ENCODE peak calls at places on chromosomes 16 and 17, in seven cellular contexts. I is neuronal stem cell, G is mesenchymal stem cell, C is H1, E is mesendoderm, B is H9, V is trophoblast cell. D is an unnamed sample.
A peak's percentile ranks its signal among the peaks of the same experiment; 100 is the strongest.

GRCh38 chr17:77484096-77484495 is 343.3 kb downstream of the SEC14L1 start:
- DNase-seq in I (no peak), G (no peak), C (no peak), E (no peak), B (no peak), V (no peak), D (no peak)

GRCh38 chr17:48023408-48024148 is 14.0 kb downstream of the COPZ2 start:
- DNase-seq in I (no peak), G (peak; percentile 69), C (peak; percentile 93), E (peak; percentile 83), B (peak; percentile 98), V (peak; percentile 62), D (peak; percentile 32)

GRCh38 chr17:40203131-40203530 is 16.0 kb upstream of the WIPF2 start:
- DNase-seq in I (no peak), G (no peak), C (no peak), E (no peak), B (no peak), V (no peak), D (no peak)

GRCh38 chr17:17824119-17824779 is 12.5 kb downstream of the SREBF1 start:
- DNase-seq in I (no peak), G (peak; percentile 51), C (peak; percentile 68), E (peak; percentile 57), B (no peak), V (no peak), D (no peak)

GRCh38 chr16:7315813-7316212 is 16.8 kb upstream of the RBFOX1 start:
- DNase-seq in I (no peak), G (no peak), C (no peak), E (no peak), B (no peak), V (no peak), D (no peak)

GRCh38 chr16:47852991-47853390 is 302.8 kb downstream of the ABCC12 start:
- DNase-seq in I (no peak), G (no peak), C (no peak), E (no peak), B (no peak), V (no peak), D (no peak)

GRCh38 chr17:81471804-81472456 is 40.7 kb downstream of the ACTG1 start:
- DNase-seq in I (no peak), G (no peak), C (no peak), E (peak; percentile 66), B (peak; percentile 81), V (no peak), D (no peak)

GRCh38 chr17:20206591-20206990 is 197.4 kb downstream of the SPECC1 start:
- DNase-seq in I (no peak), G (peak; percentile 80), C (no peak), E (no peak), B (no peak), V (no peak), D (peak; percentile 83)

GRCh38 chr16:50166511-50167500 is 13.7 kb downstream of the TENT4B start:
- DNase-seq in I (no peak), G (peak; percentile 25), C (no peak), E (no peak), B (no peak), V (peak; percentile 36), D (no peak)

GRCh38 chr17:9725575-9725974 is 65.8 kb downstream of the DHRS7C start:
- DNase-seq in I (peak; percentile 29), G (no peak), C (no peak), E (no peak), B (no peak), V (peak; percentile 21), D (no peak)

GRCh38 chr17:72463287-72464102 is 342.7 kb downstream of the SOX9 start:
- DNase-seq in I (no peak), G (no peak), C (no peak), E (no peak), B (no peak), V (peak; percentile 59), D (no peak)

GRCh38 chr16:17647879-17648649 is 177.3 kb upstream of the XYLT1 start:
- DNase-seq in I (no peak), G (no peak), C (no peak), E (no peak), B (no peak), V (peak; percentile 11), D (no peak)

GRCh38 chr16:68960910-68961309 is 117.6 kb downstream of the TANGO6 start:
- DNase-seq in I (no peak), G (no peak), C (no peak), E (no peak), B (no peak), V (no peak), D (no peak)

GRCh38 chr16:67084345-67085028 is 25.3 kb upstream of the PHAF1 start:
- DNase-seq in I (no peak), G (peak; percentile 35), C (no peak), E (no peak), B (no peak), V (no peak), D (peak; percentile 52)

GRCh38 chr17:76659928-76660614 is 16.5 kb upstream of the ST6GALNAC1 start:
- DNase-seq in I (no peak), G (peak; percentile 69), C (no peak), E (no peak), B (no peak), V (peak; percentile 93), D (no peak)

GRCh38 chr17:2594657-2595085 is 1.2 kb downstream of the PAFAH1B1 start:
- DNase-seq in I (peak; percentile 9), G (no peak), C (no peak), E (no peak), B (no peak), V (no peak), D (no peak)

DNA sequence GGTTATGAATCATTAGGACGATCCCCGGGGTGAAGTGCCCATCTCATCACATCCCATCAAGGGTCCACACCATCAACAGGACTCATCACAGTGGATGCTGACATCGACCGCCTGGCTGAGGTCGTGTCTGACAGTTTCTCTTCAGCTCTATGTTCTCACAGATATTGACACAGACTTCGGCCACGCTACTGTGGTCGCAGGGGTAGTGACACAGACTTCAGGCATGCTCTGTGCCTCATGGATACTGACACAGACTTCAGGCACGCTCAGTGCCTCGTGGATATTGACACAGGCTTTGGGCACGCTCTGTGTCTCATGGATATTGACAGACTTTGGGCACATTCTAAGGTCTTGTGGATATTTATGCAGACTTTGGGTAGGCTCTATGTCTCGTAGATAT is 50.1 kb downstream of the KLHDC4 start:
- DNase-seq in I (no peak), G (peak; percentile 4), C (no peak), E (no peak), B (no peak), V (peak; percentile 29), D (peak; percentile 34)
- H3K23ac ChIP-seq in I (no peak overlapping the region), G (no peak overlapping the region), C (no peak overlapping the region), E (no peak overlapping the region), B (no peak overlapping the region), V (no peak overlapping the region), D (no peak overlapping the region)

GRCh38 chr17:66976379-66976663 is 11.8 kb downstream of the CACNG4 start:
- DNase-seq in I (no peak), G (no peak), C (no peak), E (no peak), B (no peak), V (no peak), D (no peak)

GRCh38 chr17:66976781-66977201 is 12.3 kb downstream of the CACNG4 start:
- DNase-seq in I (no peak), G (no peak), C (no peak), E (no peak), B (no peak), V (no peak), D (no peak)

GRCh38 chr17:66971730-66972441 is 7.4 kb downstream of the CACNG4 start:
- DNase-seq in I (no peak), G (no peak), C (no peak), E (no peak), B (no peak), V (no peak), D (no peak)

GRCh38 chr17:66975614-66976378 is 11.3 kb downstream of the CACNG4 start:
- DNase-seq in I (no peak), G (no peak), C (peak; percentile 69), E (peak; percentile 73), B (peak; percentile 80), V (no peak), D (no peak)

GRCh38 chr17:66975188-66975587 is 10.7 kb downstream of the CACNG4 start:
- DNase-seq in I (no peak), G (no peak), C (no peak), E (no peak), B (no peak), V (no peak), D (no peak)
- H3K23ac ChIP-seq in I (no peak overlapping the region), G (no peak overlapping the region), C (no peak overlapping the region), E (no peak overlapping the region), B (no peak overlapping the region), V (no peak overlapping the region), D (no peak overlapping the region)

DNA sequence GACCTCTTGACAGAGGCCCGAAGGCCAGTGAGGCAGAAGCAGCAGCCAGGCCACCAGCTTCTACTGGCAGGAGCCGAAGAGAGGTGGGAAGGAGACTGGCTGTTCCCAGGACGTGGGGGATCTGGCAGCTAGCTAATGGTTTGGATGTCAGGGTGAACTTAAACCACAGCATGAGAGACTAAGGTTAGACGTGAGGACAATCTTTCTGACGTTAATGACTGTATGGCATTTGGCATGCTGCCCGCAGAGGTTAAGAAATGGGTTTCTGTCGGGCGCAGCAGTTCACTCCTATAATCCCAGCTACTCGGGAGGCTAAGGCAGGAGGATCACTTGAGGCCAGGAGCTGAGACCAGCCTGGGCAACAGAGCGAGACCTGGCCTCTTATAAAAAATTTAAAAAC is 6.3 kb upstream of the KRT13 start:
- DNase-seq in I (no peak), G (no peak), C (no peak), E (no peak), B (no peak), V (no peak), D (no peak)
- H3K23ac ChIP-seq in I (no peak overlapping the region), G (no peak overlapping the region), C (no peak overlapping the region), E (no peak overlapping the region), B (no peak overlapping the region), V (no peak overlapping the region), D (no peak overlapping the region)

GRCh38 chr17:46832945-46833839 is 14.7 kb upstream of the WNT3 start:
- DNase-seq in I (no peak), G (no peak), C (no peak), E (peak; percentile 70), B (peak; percentile 43), V (no peak), D (peak; percentile 87)
- H3K23ac ChIP-seq in I (no peak overlapping the region), G (no peak overlapping the region), C (no peak overlapping the region), E (peak overlapping the region; percentile 33), B (no peak overlapping the region), V (no peak overlapping the region), D (no peak overlapping the region)

GRCh38 chr16:80693553-80693952 is 110.8 kb downstream of the CDYL2 start:
- DNase-seq in I (no peak), G (no peak), C (no peak), E (no peak), B (no peak), V (no peak), D (peak; percentile 1)
- H3K23ac ChIP-seq in I (no peak overlapping the region), G (no peak overlapping the region), C (no peak overlapping the region), E (no peak overlapping the region), B (no peak overlapping the region), V (no peak overlapping the region), D (no peak overlapping the region)